ENCODE peak calls at places on chromosomes 12 and 14, in seven cellular contexts. S is cardiac fibroblast, Z is Calu3, Y is RWPE1, C is endothelial cell, G is tibial nerve, E is fibroblast of mammary gland. O is an unnamed sample.

GRCh38 chr14:105891221-105891602 is 364.8 kb downstream of the TMEM121 start:
- DNase-seq in G (no peak), C (no peak), E (no peak), Z (no peak), S (no peak), Y (no peak), O (peak)

GRCh38 chr14:59537476-59537875 is 39.1 kb downstream of the CCDC175 start:
- DNase-seq in E (no peak), G (no peak), S (no peak), Y (no peak), Z (no peak), C (no peak), O (no peak)

GRCh38 chr12:6771509-6772330 is 600 bp upstream of the LAG3 start:
- DNase-seq in Z (no peak), E (peak), G (no peak), Y (no peak), S (peak), C (no peak), O (no peak)

GRCh38 chr12:105025890-105026289 is 39.8 kb downstream of the NOPCHAP1 start:
- DNase-seq in Z (no peak), S (peak), Y (no peak), G (peak), E (peak), C (no peak), O (no peak)

GRCh38 chr12:104213952-104214351 is 1.6 kb upstream of the TXNRD1 start:
- DNase-seq in Z (no peak), G (no peak), E (peak), C (no peak), Y (no peak), S (peak), O (no peak)

GRCh38 chr14:72692678-72693077 is 201.2 kb downstream of the DPF3 start:
- DNase-seq in G (no peak), C (no peak), E (no peak), Y (no peak), Z (peak), S (peak), O (no peak)

GRCh38 chr12:29160230-29160629 is 11.2 kb downstream of the FAR2 start:
- DNase-seq in E (no peak), S (no peak), C (no peak), Y (no peak), Z (no peak), G (no peak), O (no peak)

GRCh38 chr14:70525691-70526090 is 9.1 kb downstream of the ADAM20 start:
- DNase-seq in G (no peak), E (no peak), Z (no peak), S (no peak), Y (no peak), C (no peak), O (no peak)

GRCh38 chr12:19239616-19240234 is 110.2 kb downstream of the PLEKHA5 start:
- DNase-seq in S (peak), Y (no peak), G (no peak), E (peak), C (no peak), Z (no peak), O (no peak)

GRCh38 chr12:64691793-64692583 is 67.2 kb downstream of the GNS start:
- DNase-seq in S (peak), E (no peak), Y (no peak), C (no peak), Z (no peak), G (no peak), O (no peak)

GRCh38 chr12:98998697-98999299 is 353.7 kb downstream of the APAF1 start:
- DNase-seq in Z (no peak), C (no peak), E (peak), G (no peak), Y (peak), S (peak), O (no peak)

GRCh38 chr14:64082837-64083236 is 211.3 kb downstream of the ESR2 start:
- DNase-seq in S (peak), Y (no peak), Z (no peak), E (peak), G (no peak), C (no peak), O (no peak)

GRCh38 chr12:114416028-114416427 is 10.1 kb upstream of the TBX5 start:
- DNase-seq in G (no peak), Y (no peak), E (no peak), Z (no peak), C (no peak), S (no peak), O (no peak)

GRCh38 chr14:20458031-20458789 is 3.0 kb downstream of the PIP4P1 start:
- DNase-seq in C (no peak), Z (no peak), E (no peak), Y (no peak), S (no peak), G (no peak), O (no peak)

GRCh38 chr14:96762650-96763049 is 34.5 kb upstream of the VRK1 start:
- DNase-seq in S (peak), E (peak), Z (peak), C (peak), Y (peak), G (no peak), O (no peak)

GRCh38 chr14:61644834-61645233 is 50.5 kb upstream of the HIF1A start:
- DNase-seq in C (no peak), E (no peak), S (no peak), G (no peak), Y (no peak), Z (no peak), O (no peak)

GRCh38 chr12:74539765-74540526 is 2.3 kb downstream of the ATXN7L3B start:
- DNase-seq in Y (no peak), Z (no peak), G (no peak), C (no peak), S (peak), E (no peak), O (no peak)

DNA sequence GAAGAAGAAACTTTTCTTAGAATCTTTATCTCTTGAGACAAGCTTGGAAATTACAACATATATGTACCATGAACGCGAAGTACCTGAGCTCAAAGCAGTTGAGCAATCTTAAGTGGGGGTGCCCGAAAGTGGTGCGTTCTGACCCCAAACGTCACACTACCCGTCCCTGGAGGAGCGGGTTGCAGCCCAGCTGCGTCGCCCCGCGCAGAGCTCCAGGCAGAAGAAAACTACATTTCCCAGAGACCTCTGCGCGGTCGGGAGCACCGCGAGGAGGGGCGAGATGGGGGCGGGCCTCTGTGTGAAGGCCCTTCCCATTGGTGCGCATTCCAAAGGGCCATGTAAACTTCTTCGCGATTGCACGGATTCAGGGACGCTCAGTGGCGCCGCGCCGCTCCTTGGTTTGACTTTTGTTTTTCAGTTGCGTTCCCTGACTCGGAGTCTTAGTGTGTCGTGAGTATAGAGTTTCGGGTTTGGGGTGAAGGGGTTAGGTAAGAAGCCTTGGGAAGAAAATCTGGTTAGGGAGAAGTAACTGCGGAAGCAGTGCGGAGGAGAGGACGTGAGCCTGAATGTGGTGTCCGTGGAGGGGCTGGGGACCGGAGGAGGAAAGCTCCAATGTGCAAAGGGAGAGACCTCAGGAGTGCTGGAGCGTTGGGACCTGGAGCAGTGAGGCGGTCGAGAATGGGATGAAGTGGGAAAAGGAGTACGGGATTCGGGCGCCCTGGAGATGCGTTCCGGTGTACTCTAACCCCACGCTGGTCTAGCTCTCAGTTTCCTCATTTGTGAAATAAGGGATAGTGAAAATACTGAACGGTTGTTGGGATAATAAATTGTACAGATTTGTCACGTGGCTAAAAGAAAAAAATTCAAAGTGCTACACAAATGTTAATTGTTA is at the start of gene CCDC77:
- DNase-seq in S (peak), G (peak), E (peak), C (peak), Y (peak), Z (peak), O (peak)
- TF ChIP-seq CTCF in S (peak), G (peak), E (peak), C (no peak), Y (no peak), Z (no peak), O (no peak)

GRCh38 chr12:32106517-32107366 is at the start of gene BICD1:
- DNase-seq in E (peak), Z (peak), S (peak), C (peak), G (peak), Y (peak), O (peak)
- TF ChIP-seq CTCF in E (no peak), Z (peak), S (no peak), C (peak), G (peak), Y (peak), O (peak)

GRCh38 chr12:24901975-24902461 is 46.9 kb downstream of the BCAT1 start:
- DNase-seq in Y (no peak), C (peak), E (no peak), S (no peak), Z (no peak), G (no peak), O (no peak)
- TF ChIP-seq CTCF in Y (no peak), C (no peak), E (no peak), S (no peak), Z (no peak), G (no peak), O (no peak)

GRCh38 chr12:49952396-49953055 is 2.0 kb downstream of the AQP2 start:
- DNase-seq in S (no peak), G (no peak), Y (no peak), E (no peak), C (no peak), Z (no peak), O (no peak)

GRCh38 chr12:49954863-49955830 is 4.6 kb downstream of the AQP2 start:
- DNase-seq in C (no peak), G (no peak), Z (no peak), Y (no peak), E (no peak), S (no peak), O (no peak)

GRCh38 chr12:49955899-49956662 is 5.5 kb downstream of the AQP2 start:
- DNase-seq in G (no peak), E (no peak), Y (no peak), Z (no peak), S (no peak), C (no peak), O (no peak)

GRCh38 chr12:49953146-49953545 is 2.6 kb downstream of the AQP2 start:
- DNase-seq in E (no peak), G (no peak), S (no peak), C (no peak), Y (no peak), Z (no peak), O (no peak)

GRCh38 chr12:49953961-49954835 is 3.7 kb downstream of the AQP2 start:
- DNase-seq in E (no peak), C (no peak), S (no peak), Y (no peak), G (no peak), Z (no peak), O (no peak)
- TF ChIP-seq CTCF in E (no peak), C (no peak), S (no peak), Y (no peak), G (no peak), Z (no peak), O (no peak)

GRCh38 chr12:57846577-57847319 is at the start of gene CTDSP2:
- DNase-seq in S (peak), C (peak), E (peak), G (peak), Z (peak), Y (peak), O (peak)
- TF ChIP-seq CTCF in S (no peak), C (no peak), E (no peak), G (no peak), Z (no peak), Y (no peak), O (peak)

GRCh38 chr14:100735271-100735670 is 8.6 kb downstream of the DLK1 start:
- DNase-seq in S (no peak), C (no peak), E (no peak), Z (no peak), Y (no peak), G (no peak), O (no peak)
- TF ChIP-seq CTCF in S (no peak), C (no peak), E (no peak), Z (no peak), Y (no peak), G (no peak), O (no peak)